ENCODE peak calls at places on chromosomes 13 and 19, in eight cellular contexts. Y, M, V, C, U, F, B and I are unnamed samples.

GRCh38 chr13:46401432-46401831 is 14.4 kb upstream of the RUBCNL start:
- DNase-seq in F (no peak), M (no peak), V (no peak), U (no peak), Y (no peak), B (no peak), C (no peak), I (no peak)

GRCh38 chr13:51644649-51645048 is 60.4 kb downstream of the WDFY2 start:
- DNase-seq in B (no peak), M (peak), Y (no peak), F (peak), V (peak), U (no peak), C (peak), I (no peak)

GRCh38 chr19:35644206-35644986 is 2.9 kb downstream of the ETV2 start:
- DNase-seq in M (peak), B (peak), V (peak), U (peak), C (peak), Y (peak), F (peak), I (peak)

GRCh38 chr19:23526302-23526701 is 131.0 kb upstream of the ZNF91 start:
- DNase-seq in B (no peak), V (peak), Y (no peak), M (no peak), F (no peak), C (no peak), U (no peak), I (no peak)

GRCh38 chr19:13996928-13997636 is 9.0 kb downstream of the RFX1 start:
- DNase-seq in V (no peak), U (no peak), B (no peak), Y (no peak), C (no peak), M (no peak), F (peak), I (no peak)

GRCh38 chr19:45866400-45867176 is 2.5 kb downstream of the FOXA3 start:
- DNase-seq in B (no peak), M (no peak), C (no peak), F (no peak), U (no peak), V (no peak), Y (no peak), I (no peak)

GRCh38 chr19:48925240-48925843 is 8.2 kb upstream of the DHDH start:
- DNase-seq in Y (no peak), V (peak), F (no peak), C (peak), B (no peak), M (peak), U (no peak), I (no peak)

GRCh38 chr19:50275577-50276368 is 53.4 kb downstream of the KCNC3 start:
- DNase-seq in F (no peak), M (no peak), C (no peak), U (no peak), V (no peak), Y (no peak), B (no peak), I (no peak)

GRCh38 chr13:81927347-81927746 is 1586.4 kb upstream of the SPRY2 start:
- DNase-seq in F (no peak), V (no peak), U (no peak), Y (no peak), B (no peak), M (peak), C (no peak), I (no peak)

GRCh38 chr19:412356-413355 is 3.7 kb upstream of the C2CD4C start:
- DNase-seq in F (peak), M (no peak), V (no peak), U (no peak), Y (peak), C (no peak), B (no peak), I (no peak)

GRCh38 chr19:10871711-10872550 is 578 bp downstream of the CARM1 start:
- DNase-seq in V (no peak), F (peak), Y (peak), U (no peak), C (no peak), M (peak), B (peak), I (peak)

GRCh38 chr13:98900442-98900841 is 77.4 kb downstream of the DOCK9 start:
- DNase-seq in Y (no peak), F (no peak), V (peak), M (no peak), C (no peak), B (no peak), U (no peak), I (no peak)

GRCh38 chr13:112969692-112970338 is 801 bp downstream of the MCF2L start:
- DNase-seq in M (no peak), C (no peak), F (no peak), V (no peak), Y (no peak), U (no peak), B (no peak), I (no peak)

GRCh38 chr13:73673931-73674330 is 460.3 kb downstream of the KLF12 start:
- DNase-seq in V (no peak), B (no peak), C (no peak), U (no peak), F (no peak), M (no peak), Y (no peak), I (no peak)

GRCh38 chr13:99150575-99151370 is 49.9 kb upstream of the UBAC2 start:
- DNase-seq in C (peak), B (no peak), F (no peak), Y (no peak), V (peak), M (peak), U (peak), I (no peak)

GRCh38 chr19:33700408-33700757 is 78.6 kb downstream of the CHST8 start:
- DNase-seq in U (no peak), M (no peak), Y (no peak), V (no peak), F (no peak), B (no peak), C (no peak), I (no peak)

GRCh38 chr13:40120288-40120687 is 464.8 kb downstream of the COG6 start:
- DNase-seq in U (no peak), V (no peak), M (peak), Y (no peak), C (peak), F (no peak), B (no peak), I (no peak)

GRCh38 chr19:28652790-28653189 is 560.2 kb downstream of the UQCRFS1 start:
- DNase-seq in F (no peak), Y (no peak), M (no peak), V (no peak), C (no peak), U (no peak), B (no peak), I (no peak)

GRCh38 chr13:38202730-38203129 is 146.9 kb upstream of the UFM1 start:
- DNase-seq in M (peak), Y (no peak), U (no peak), F (no peak), C (peak), B (no peak), V (peak), I (no peak)

GRCh38 chr13:95505976-95506375 is 46.5 kb upstream of the CLDN10 start:
- DNase-seq in Y (no peak), M (no peak), V (no peak), F (no peak), C (no peak), B (no peak), U (no peak), I (no peak)

GRCh38 chr13:46035066-46035465 is 17.5 kb downstream of the ZC3H13 start:
- DNase-seq in M (no peak), B (no peak), U (no peak), V (no peak), C (no peak), F (no peak), Y (no peak), I (no peak)

GRCh38 chr19:56273563-56274117 is 1.1 kb downstream of the EDDM13 start:
- DNase-seq in U (no peak), Y (no peak), V (peak), B (no peak), F (no peak), C (peak), M (no peak), I (no peak)

GRCh38 chr13:100666124-100666523 is 8.5 kb downstream of the TMTC4 start:
- DNase-seq in U (no peak), B (no peak), M (peak), F (no peak), V (no peak), Y (no peak), C (peak), I (no peak)

GRCh38 chr19:12603714-12604113 is 6.9 kb downstream of the ZNF490 start:
- DNase-seq in B (peak), C (peak), F (no peak), U (no peak), M (peak), V (no peak), Y (no peak), I (peak)

GRCh38 chr13:27276188-27276587 is 5.6 kb downstream of the RASL11A start:
- DNase-seq in Y (no peak), C (peak), F (no peak), M (no peak), U (no peak), B (no peak), V (no peak), I (no peak)

GRCh38 chr19:39941151-39941550 is 6.7 kb upstream of the FCGBP start:
- DNase-seq in F (no peak), V (no peak), U (no peak), B (no peak), C (no peak), M (no peak), Y (no peak), I (peak)